ENCODE peak calls at places on chromosome 10, in nine cellular contexts. One of them, this sample, is unnamed.

GRCh38 chr10:13162013-13162364 is 631 bp downstream of the MCM10 start:
- DNase-seq in mesendoderm: peak; percentile 34
- DNase-seq in H4: no peak
- DNase-seq in progenitor cell of endocrine pancreas: no peak
- DNase-seq in upper lobe of right lung: no peak
- DNase-seq in ureter: no peak
- DNase-seq in MCF 10A: no peak
- DNase-seq in ELR: peak; percentile 41
- DNase-seq in stimulated activated CD4-positive, alpha-beta T cell treated with anti-CD3 and anti-CD28 coated beads, Interleukin-1b, Interleukin-23, amount 100 ng/mL, for 24 hours: no peak
- DNase-seq in this sample: peak; percentile 15

GRCh38 chr10:44016101-44016500 is 367.4 kb upstream of the ZNF32 start:
- DNase-seq in mesendoderm: no peak
- DNase-seq in H4: no peak
- DNase-seq in progenitor cell of endocrine pancreas: no peak
- DNase-seq in upper lobe of right lung: no peak
- DNase-seq in ureter: no peak
- DNase-seq in MCF 10A: no peak
- DNase-seq in ELR: no peak
- DNase-seq in stimulated activated CD4-positive, alpha-beta T cell treated with anti-CD3 and anti-CD28 coated beads, Interleukin-1b, Interleukin-23, amount 100 ng/mL, for 24 hours: no peak
- DNase-seq in this sample: no peak

GRCh38 chr10:77939561-77940001 is 13.0 kb upstream of the DLG5 start:
- DNase-seq in mesendoderm: peak; percentile 71
- DNase-seq in H4: peak; percentile 60
- DNase-seq in progenitor cell of endocrine pancreas: no peak
- DNase-seq in upper lobe of right lung: no peak
- DNase-seq in ureter: peak; percentile 59
- DNase-seq in MCF 10A: no peak
- DNase-seq in ELR: no peak
- DNase-seq in stimulated activated CD4-positive, alpha-beta T cell treated with anti-CD3 and anti-CD28 coated beads, Interleukin-1b, Interleukin-23, amount 100 ng/mL, for 24 hours: no peak
- DNase-seq in this sample: no peak

GRCh38 chr10:31731711-31732110 is 196.9 kb downstream of the ARHGAP12 start:
- DNase-seq in mesendoderm: no peak
- DNase-seq in H4: no peak
- DNase-seq in progenitor cell of endocrine pancreas: no peak
- DNase-seq in upper lobe of right lung: no peak
- DNase-seq in ureter: no peak
- DNase-seq in MCF 10A: no peak
- DNase-seq in ELR: no peak
- DNase-seq in stimulated activated CD4-positive, alpha-beta T cell treated with anti-CD3 and anti-CD28 coated beads, Interleukin-1b, Interleukin-23, amount 100 ng/mL, for 24 hours: no peak
- DNase-seq in this sample: no peak

GRCh38 chr10:71396084-71396713 is 521 bp upstream of the CDH23 start:
- DNase-seq in mesendoderm: peak; percentile 88
- DNase-seq in H4: no peak
- DNase-seq in progenitor cell of endocrine pancreas: peak; percentile 54
- DNase-seq in upper lobe of right lung: peak; percentile 68
- DNase-seq in ureter: peak; percentile 66
- DNase-seq in MCF 10A: no peak
- DNase-seq in ELR: peak; percentile 26
- DNase-seq in stimulated activated CD4-positive, alpha-beta T cell treated with anti-CD3 and anti-CD28 coated beads, Interleukin-1b, Interleukin-23, amount 100 ng/mL, for 24 hours: no peak
- DNase-seq in this sample: no peak

GRCh38 chr10:20885678-20886077 is 11.4 kb downstream of the NEBL start:
- DNase-seq in mesendoderm: no peak
- DNase-seq in H4: peak; percentile 44
- DNase-seq in progenitor cell of endocrine pancreas: no peak
- DNase-seq in upper lobe of right lung: no peak
- DNase-seq in ureter: no peak
- DNase-seq in MCF 10A: peak; percentile 88
- DNase-seq in ELR: no peak
- DNase-seq in stimulated activated CD4-positive, alpha-beta T cell treated with anti-CD3 and anti-CD28 coated beads, Interleukin-1b, Interleukin-23, amount 100 ng/mL, for 24 hours: no peak
- DNase-seq in this sample: no peak

GRCh38 chr10:5550621-5551530 is 26.1 kb downstream of the CALML3 start:
- DNase-seq in mesendoderm: no peak
- DNase-seq in H4: no peak
- DNase-seq in progenitor cell of endocrine pancreas: no peak
- DNase-seq in upper lobe of right lung: peak; percentile 54
- DNase-seq in ureter: no peak
- DNase-seq in MCF 10A: peak; percentile 66
- DNase-seq in ELR: peak; percentile 88
- DNase-seq in stimulated activated CD4-positive, alpha-beta T cell treated with anti-CD3 and anti-CD28 coated beads, Interleukin-1b, Interleukin-23, amount 100 ng/mL, for 24 hours: no peak
- DNase-seq in this sample: no peak

GRCh38 chr10:60314306-60314940 is 75.3 kb downstream of the ANK3 start:
- DNase-seq in mesendoderm: no peak
- DNase-seq in H4: peak; percentile 74
- DNase-seq in progenitor cell of endocrine pancreas: no peak
- DNase-seq in upper lobe of right lung: no peak
- DNase-seq in ureter: no peak
- DNase-seq in MCF 10A: peak; percentile 75
- DNase-seq in ELR: peak; percentile 88
- DNase-seq in stimulated activated CD4-positive, alpha-beta T cell treated with anti-CD3 and anti-CD28 coated beads, Interleukin-1b, Interleukin-23, amount 100 ng/mL, for 24 hours: no peak
- DNase-seq in this sample: peak; percentile 88

GRCh38 chr10:113023017-113023416 is 73.0 kb downstream of the TCF7L2 start:
- DNase-seq in mesendoderm: no peak
- DNase-seq in H4: no peak
- DNase-seq in progenitor cell of endocrine pancreas: no peak
- DNase-seq in upper lobe of right lung: peak; percentile 77
- DNase-seq in ureter: no peak
- DNase-seq in MCF 10A: no peak
- DNase-seq in ELR: no peak
- DNase-seq in stimulated activated CD4-positive, alpha-beta T cell treated with anti-CD3 and anti-CD28 coated beads, Interleukin-1b, Interleukin-23, amount 100 ng/mL, for 24 hours: no peak
- DNase-seq in this sample: no peak

GRCh38 chr10:86690657-86691084 is 22.4 kb downstream of the LDB3 start:
- DNase-seq in mesendoderm: no peak
- DNase-seq in H4: no peak
- DNase-seq in progenitor cell of endocrine pancreas: no peak
- DNase-seq in upper lobe of right lung: no peak
- DNase-seq in ureter: no peak
- DNase-seq in MCF 10A: no peak
- DNase-seq in ELR: no peak
- DNase-seq in stimulated activated CD4-positive, alpha-beta T cell treated with anti-CD3 and anti-CD28 coated beads, Interleukin-1b, Interleukin-23, amount 100 ng/mL, for 24 hours: no peak
- DNase-seq in this sample: no peak

GRCh38 chr10:80664071-80664680 is 126.5 kb downstream of the SH2D4B start:
- DNase-seq in mesendoderm: peak; percentile 91
- DNase-seq in H4: peak; percentile 74
- DNase-seq in progenitor cell of endocrine pancreas: peak; percentile 86
- DNase-seq in upper lobe of right lung: peak; percentile 86
- DNase-seq in ureter: peak; percentile 81
- DNase-seq in MCF 10A: peak; percentile 78
- DNase-seq in ELR: peak; percentile 65
- DNase-seq in stimulated activated CD4-positive, alpha-beta T cell treated with anti-CD3 and anti-CD28 coated beads, Interleukin-1b, Interleukin-23, amount 100 ng/mL, for 24 hours: peak; percentile 7
- DNase-seq in this sample: peak; percentile 67

GRCh38 chr10:9234191-9234590 is 1179.7 kb downstream of the GATA3 start:
- DNase-seq in mesendoderm: no peak
- DNase-seq in H4: no peak
- DNase-seq in progenitor cell of endocrine pancreas: no peak
- DNase-seq in upper lobe of right lung: no peak
- DNase-seq in ureter: no peak
- DNase-seq in MCF 10A: no peak
- DNase-seq in ELR: no peak
- DNase-seq in stimulated activated CD4-positive, alpha-beta T cell treated with anti-CD3 and anti-CD28 coated beads, Interleukin-1b, Interleukin-23, amount 100 ng/mL, for 24 hours: no peak
- DNase-seq in this sample: no peak

GRCh38 chr10:110821508-110821907 is 50.2 kb upstream of the PDCD4 start:
- DNase-seq in mesendoderm: no peak
- DNase-seq in H4: no peak
- DNase-seq in progenitor cell of endocrine pancreas: no peak
- DNase-seq in upper lobe of right lung: no peak
- DNase-seq in ureter: no peak
- DNase-seq in MCF 10A: no peak
- DNase-seq in ELR: no peak
- DNase-seq in stimulated activated CD4-positive, alpha-beta T cell treated with anti-CD3 and anti-CD28 coated beads, Interleukin-1b, Interleukin-23, amount 100 ng/mL, for 24 hours: no peak
- DNase-seq in this sample: no peak

GRCh38 chr10:124493191-124493936 is 31.7 kb downstream of the LHPP start:
- DNase-seq in mesendoderm: no peak
- DNase-seq in H4: no peak
- DNase-seq in progenitor cell of endocrine pancreas: no peak
- DNase-seq in upper lobe of right lung: no peak
- DNase-seq in ureter: no peak
- DNase-seq in MCF 10A: no peak
- DNase-seq in ELR: no peak
- DNase-seq in stimulated activated CD4-positive, alpha-beta T cell treated with anti-CD3 and anti-CD28 coated beads, Interleukin-1b, Interleukin-23, amount 100 ng/mL, for 24 hours: no peak
- DNase-seq in this sample: no peak

GRCh38 chr10:101489355-101489754 is 98.7 kb downstream of the POLL start:
- DNase-seq in mesendoderm: no peak
- DNase-seq in H4: peak; percentile 25
- DNase-seq in progenitor cell of endocrine pancreas: no peak
- DNase-seq in upper lobe of right lung: no peak
- DNase-seq in ureter: no peak
- DNase-seq in MCF 10A: peak; percentile 59
- DNase-seq in ELR: peak; percentile 27
- DNase-seq in stimulated activated CD4-positive, alpha-beta T cell treated with anti-CD3 and anti-CD28 coated beads, Interleukin-1b, Interleukin-23, amount 100 ng/mL, for 24 hours: no peak
- DNase-seq in this sample: no peak

GRCh38 chr10:100886946-100887345 is 25.8 kb upstream of the SLF2 start:
- DNase-seq in mesendoderm: no peak
- DNase-seq in H4: no peak
- DNase-seq in progenitor cell of endocrine pancreas: no peak
- DNase-seq in upper lobe of right lung: peak; percentile 31
- DNase-seq in ureter: no peak
- DNase-seq in MCF 10A: no peak
- DNase-seq in ELR: no peak
- DNase-seq in stimulated activated CD4-positive, alpha-beta T cell treated with anti-CD3 and anti-CD28 coated beads, Interleukin-1b, Interleukin-23, amount 100 ng/mL, for 24 hours: no peak
- DNase-seq in this sample: no peak

GRCh38 chr10:18713077-18713476 is 53.8 kb downstream of the ARL5B start:
- DNase-seq in mesendoderm: peak; percentile 10
- DNase-seq in H4: peak; percentile 89
- DNase-seq in progenitor cell of endocrine pancreas: no peak
- DNase-seq in upper lobe of right lung: no peak
- DNase-seq in ureter: no peak
- DNase-seq in MCF 10A: peak; percentile 91
- DNase-seq in ELR: peak; percentile 71
- DNase-seq in stimulated activated CD4-positive, alpha-beta T cell treated with anti-CD3 and anti-CD28 coated beads, Interleukin-1b, Interleukin-23, amount 100 ng/mL, for 24 hours: no peak
- DNase-seq in this sample: no peak

GRCh38 chr10:14302035-14302434 is 28.7 kb downstream of the FRMD4A start:
- DNase-seq in mesendoderm: peak; percentile 56
- DNase-seq in H4: peak; percentile 4
- DNase-seq in progenitor cell of endocrine pancreas: no peak
- DNase-seq in upper lobe of right lung: no peak
- DNase-seq in ureter: no peak
- DNase-seq in MCF 10A: peak; percentile 18
- DNase-seq in ELR: peak; percentile 45
- DNase-seq in stimulated activated CD4-positive, alpha-beta T cell treated with anti-CD3 and anti-CD28 coated beads, Interleukin-1b, Interleukin-23, amount 100 ng/mL, for 24 hours: no peak
- DNase-seq in this sample: peak; percentile 26

GRCh38 chr10:127928021-127928806 is 21.3 kb downstream of the PTPRE start:
- DNase-seq in mesendoderm: no peak
- DNase-seq in H4: peak; percentile 57
- DNase-seq in progenitor cell of endocrine pancreas: no peak
- DNase-seq in upper lobe of right lung: no peak
- DNase-seq in ureter: no peak
- DNase-seq in MCF 10A: peak; percentile 36
- DNase-seq in ELR: peak; percentile 57
- DNase-seq in stimulated activated CD4-positive, alpha-beta T cell treated with anti-CD3 and anti-CD28 coated beads, Interleukin-1b, Interleukin-23, amount 100 ng/mL, for 24 hours: no peak
- DNase-seq in this sample: peak; percentile 82

GRCh38 chr10:62580396-62580795 is 206.2 kb downstream of the ZNF365 start:
- DNase-seq in mesendoderm: no peak
- DNase-seq in H4: no peak
- DNase-seq in progenitor cell of endocrine pancreas: no peak
- DNase-seq in upper lobe of right lung: no peak
- DNase-seq in ureter: no peak
- DNase-seq in MCF 10A: no peak
- DNase-seq in ELR: peak; percentile 40
- DNase-seq in stimulated activated CD4-positive, alpha-beta T cell treated with anti-CD3 and anti-CD28 coated beads, Interleukin-1b, Interleukin-23, amount 100 ng/mL, for 24 hours: no peak
- DNase-seq in this sample: no peak

GRCh38 chr10:76284351-76284750 is 852.9 kb downstream of the LRMDA start:
- DNase-seq in mesendoderm: no peak
- DNase-seq in H4: no peak
- DNase-seq in progenitor cell of endocrine pancreas: no peak
- DNase-seq in upper lobe of right lung: no peak
- DNase-seq in ureter: no peak
- DNase-seq in MCF 10A: no peak
- DNase-seq in ELR: no peak
- DNase-seq in stimulated activated CD4-positive, alpha-beta T cell treated with anti-CD3 and anti-CD28 coated beads, Interleukin-1b, Interleukin-23, amount 100 ng/mL, for 24 hours: no peak
- DNase-seq in this sample: no peak